ENCODE peak calls at places on chromosomes 5 and 9, in six cellular contexts. One of them, this sample, is unnamed.

GRCh38 chr9:101201626-101202025 is 173.1 kb downstream of the PLPPR1 start:
- DNase-seq in WTC11: no peak
- DNase-seq in GM13977: no peak
- DNase-seq in B cell: no peak
- DNase-seq in astrocyte of the cerebellum: no peak
- DNase-seq in ovary: no peak
- DNase-seq in this sample: no peak

GRCh38 chr5:148912714-148913398 is 86.4 kb downstream of the ADRB2 start:
- DNase-seq in GM13977: no peak
- DNase-seq in B cell: no peak
- DNase-seq in astrocyte of the cerebellum: peak; percentile 85
- DNase-seq in WTC11: peak; percentile 55
- DNase-seq in ovary: no peak
- DNase-seq in this sample: no peak

GRCh38 chr5:137137013-137137632 is 362.0 kb downstream of the SPOCK1 start:
- DNase-seq in GM13977: no peak
- DNase-seq in B cell: no peak
- DNase-seq in astrocyte of the cerebellum: no peak
- DNase-seq in WTC11: no peak
- DNase-seq in ovary: no peak
- DNase-seq in this sample: no peak

GRCh38 chr5:173324115-173325001 is 3.9 kb downstream of the STC2 start:
- DNase-seq in B cell: no peak
- DNase-seq in WTC11: no peak
- DNase-seq in GM13977: peak; percentile 49
- DNase-seq in astrocyte of the cerebellum: no peak
- DNase-seq in ovary: peak; percentile 78
- DNase-seq in this sample: peak; percentile 59

GRCh38 chr5:21654-22233 is 70.2 kb upstream of the PLEKHG4B start:
- DNase-seq in ovary: no peak
- DNase-seq in WTC11: no peak
- DNase-seq in GM13977: no peak
- DNase-seq in B cell: no peak
- DNase-seq in astrocyte of the cerebellum: no peak
- DNase-seq in this sample: no peak

GRCh38 chr5:150320048-150320555 is 17.4 kb upstream of the ARSI start:
- DNase-seq in B cell: no peak
- DNase-seq in WTC11: no peak
- DNase-seq in astrocyte of the cerebellum: peak; percentile 87
- DNase-seq in GM13977: no peak
- DNase-seq in ovary: peak; percentile 68
- DNase-seq in this sample: no peak

GRCh38 chr5:33370135-33370472 is 70.7 kb upstream of the TARS1 start:
- DNase-seq in ovary: no peak
- DNase-seq in B cell: no peak
- DNase-seq in astrocyte of the cerebellum: peak; percentile 89
- DNase-seq in GM13977: no peak
- DNase-seq in WTC11: no peak
- DNase-seq in this sample: no peak

GRCh38 chr5:115842089-115842881 is 550 bp downstream of the AP3S1 start:
- DNase-seq in ovary: no peak
- DNase-seq in GM13977: no peak
- DNase-seq in WTC11: no peak
- DNase-seq in astrocyte of the cerebellum: no peak
- DNase-seq in B cell: no peak
- DNase-seq in this sample: no peak

GRCh38 chr9:121768416-121769015 is 117.1 kb downstream of the DAB2IP start:
- DNase-seq in GM13977: no peak
- DNase-seq in B cell: no peak
- DNase-seq in WTC11: no peak
- DNase-seq in astrocyte of the cerebellum: no peak
- DNase-seq in ovary: no peak
- DNase-seq in this sample: no peak

GRCh38 chr9:124450241-124450924 is at the start of gene ADGRD2:
- DNase-seq in WTC11: peak; percentile 89
- DNase-seq in GM13977: peak; percentile 51
- DNase-seq in astrocyte of the cerebellum: no peak
- DNase-seq in B cell: peak; percentile 59
- DNase-seq in ovary: no peak
- DNase-seq in this sample: peak; percentile 69

GRCh38 chr9:107481035-107481434 is 8.5 kb downstream of the KLF4 start:
- DNase-seq in WTC11: no peak
- DNase-seq in ovary: no peak
- DNase-seq in B cell: no peak
- DNase-seq in GM13977: no peak
- DNase-seq in astrocyte of the cerebellum: no peak
- DNase-seq in this sample: no peak

DNA sequence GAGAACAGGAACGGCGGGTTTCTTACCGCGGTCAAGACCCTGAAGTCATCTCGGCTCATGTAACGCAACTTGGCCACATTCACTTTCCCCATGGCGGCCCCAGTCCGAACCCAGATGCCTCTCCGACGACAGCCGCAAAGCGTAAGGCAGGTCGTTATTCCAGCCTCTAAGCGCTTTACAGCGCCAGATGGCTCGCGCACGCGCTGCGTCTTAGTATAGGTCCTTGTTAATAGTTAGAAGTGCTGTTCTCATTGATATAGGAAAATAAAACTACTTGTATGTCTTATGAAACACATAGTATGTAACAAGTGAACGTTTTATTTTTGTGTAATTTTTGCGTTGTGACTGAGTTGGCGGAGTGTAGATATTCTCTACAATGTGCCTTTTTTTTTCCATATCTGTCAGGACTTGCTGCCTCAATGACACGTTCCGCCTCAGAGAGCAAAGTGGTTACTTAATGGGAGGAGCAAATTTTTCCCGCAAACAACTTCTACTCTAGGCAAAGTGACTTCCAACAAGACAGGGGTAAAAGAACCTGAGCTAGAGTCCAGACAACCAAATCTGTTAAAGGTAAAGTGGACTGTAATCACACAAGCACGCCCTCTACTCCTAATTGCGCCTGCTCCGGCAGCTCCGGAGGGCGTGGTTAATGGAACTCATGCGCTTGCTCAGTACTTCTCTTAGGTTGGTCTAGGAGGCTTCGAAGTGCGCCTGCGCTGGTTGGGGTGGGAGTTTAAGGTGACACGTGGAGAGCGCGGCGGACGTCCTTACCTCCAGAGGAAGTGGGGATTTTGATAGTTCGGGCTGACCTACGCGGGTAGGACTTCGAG is at the start of gene RIOK2:
- DNase-seq in WTC11: peak; percentile 91
- DNase-seq in B cell: peak; percentile 64
- DNase-seq in GM13977: peak; percentile 78
- DNase-seq in astrocyte of the cerebellum: peak; percentile 86
- DNase-seq in ovary: peak; percentile 90
- DNase-seq in this sample: peak; percentile 81
- TF ChIP-seq CTCF in WTC11: no peak
- TF ChIP-seq CTCF in B cell: no peak
- TF ChIP-seq CTCF in GM13977: no peak
- TF ChIP-seq CTCF in astrocyte of the cerebellum: no peak
- TF ChIP-seq CTCF in ovary: no peak
- TF ChIP-seq CTCF in this sample: no peak

GRCh38 chr5:143106175-143106574 is 297.3 kb downstream of the NR3C1 start:
- DNase-seq in ovary: peak; percentile 40
- DNase-seq in WTC11: peak; percentile 35
- DNase-seq in B cell: no peak
- DNase-seq in GM13977: no peak
- DNase-seq in astrocyte of the cerebellum: peak; percentile 15
- DNase-seq in this sample: no peak
- TF ChIP-seq CTCF in ovary: no peak
- TF ChIP-seq CTCF in WTC11: no peak
- TF ChIP-seq CTCF in B cell: no peak
- TF ChIP-seq CTCF in GM13977: no peak
- TF ChIP-seq CTCF in astrocyte of the cerebellum: no peak
- TF ChIP-seq CTCF in this sample: no peak

DNA sequence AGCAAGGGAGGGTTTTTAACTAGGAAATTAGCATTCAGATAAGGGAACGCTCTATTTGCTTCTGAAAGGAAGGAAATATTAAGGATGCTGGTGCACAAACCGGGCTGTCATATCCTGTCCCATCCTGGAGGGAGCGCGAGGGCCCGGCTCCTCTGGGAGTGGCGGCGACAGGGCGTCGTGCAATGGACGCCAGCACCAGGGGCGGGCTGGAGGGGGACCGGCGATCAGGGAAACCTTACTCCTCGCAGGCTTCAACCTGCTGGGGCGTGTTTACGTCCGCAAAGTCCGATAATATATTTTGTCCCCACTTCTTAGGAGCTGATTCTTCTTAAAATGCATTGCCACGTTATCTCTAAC is 197.1 kb upstream of the TBCA start:
- DNase-seq in GM13977: no peak
- DNase-seq in ovary: no peak
- DNase-seq in WTC11: peak; percentile 75
- DNase-seq in astrocyte of the cerebellum: no peak
- DNase-seq in B cell: no peak
- DNase-seq in this sample: no peak
- TF ChIP-seq CTCF in GM13977: no peak
- TF ChIP-seq CTCF in ovary: no peak
- TF ChIP-seq CTCF in WTC11: no peak
- TF ChIP-seq CTCF in astrocyte of the cerebellum: no peak
- TF ChIP-seq CTCF in B cell: no peak
- TF ChIP-seq CTCF in this sample: no peak

GRCh38 chr9:8489845-8490244 is 690.3 kb upstream of the DMAC1 start:
- DNase-seq in WTC11: no peak
- DNase-seq in ovary: no peak
- DNase-seq in GM13977: no peak
- DNase-seq in astrocyte of the cerebellum: no peak
- DNase-seq in B cell: no peak
- DNase-seq in this sample: no peak

GRCh38 chr9:8484563-8484962 is 685.0 kb upstream of the DMAC1 start:
- DNase-seq in ovary: no peak
- DNase-seq in B cell: no peak
- DNase-seq in GM13977: no peak
- DNase-seq in astrocyte of the cerebellum: no peak
- DNase-seq in WTC11: no peak
- DNase-seq in this sample: no peak

GRCh38 chr9:8492034-8492433 is 692.5 kb upstream of the DMAC1 start:
- DNase-seq in astrocyte of the cerebellum: no peak
- DNase-seq in ovary: no peak
- DNase-seq in WTC11: no peak
- DNase-seq in B cell: no peak
- DNase-seq in GM13977: no peak
- DNase-seq in this sample: no peak

DNA sequence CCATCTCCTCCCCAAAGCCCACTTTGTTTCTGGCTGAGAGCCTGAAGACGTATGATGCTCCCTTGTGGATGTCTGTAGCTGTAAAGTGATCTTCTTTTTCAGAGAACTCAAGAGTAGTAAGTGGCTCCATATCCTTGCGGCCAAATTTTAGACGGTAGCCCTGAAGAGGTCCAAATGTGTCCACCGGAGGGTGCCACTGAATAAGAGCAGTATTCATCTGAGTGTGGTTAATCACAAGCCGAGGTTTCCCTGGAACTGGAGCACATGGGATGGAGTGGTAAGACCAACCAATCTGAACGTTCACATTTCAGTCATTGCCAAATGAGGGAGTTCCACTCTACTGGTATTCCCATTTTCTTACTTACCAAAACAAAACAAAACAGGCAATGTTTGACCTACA is 686.5 kb upstream of the DMAC1 start:
- DNase-seq in B cell: no peak
- DNase-seq in ovary: peak; percentile 29
- DNase-seq in GM13977: no peak
- DNase-seq in WTC11: peak; percentile 56
- DNase-seq in astrocyte of the cerebellum: peak; percentile 6
- DNase-seq in this sample: no peak
- TF ChIP-seq CTCF in B cell: no peak
- TF ChIP-seq CTCF in ovary: no peak
- TF ChIP-seq CTCF in GM13977: no peak
- TF ChIP-seq CTCF in WTC11: peak; percentile 23
- TF ChIP-seq CTCF in astrocyte of the cerebellum: peak; percentile 47
- TF ChIP-seq CTCF in this sample: no peak

GRCh38 chr9:96651626-96652025 is 3.5 kb downstream of the PRXL2C start:
- DNase-seq in B cell: no peak
- DNase-seq in astrocyte of the cerebellum: peak; percentile 5
- DNase-seq in ovary: no peak
- DNase-seq in GM13977: peak; percentile 48
- DNase-seq in WTC11: no peak
- DNase-seq in this sample: peak; percentile 49
- TF ChIP-seq CTCF in B cell: peak; percentile 60
- TF ChIP-seq CTCF in astrocyte of the cerebellum: peak; percentile 30
- TF ChIP-seq CTCF in ovary: no peak
- TF ChIP-seq CTCF in GM13977: peak; percentile 60
- TF ChIP-seq CTCF in WTC11: no peak
- TF ChIP-seq CTCF in this sample: peak; percentile 41

This sample was measured in GM13976.